ENCODE peak calls at places on chromosomes 16 and 17, in ten cellular contexts. E is AG04450, K is pancreas, T is body of pancreas, M is OCI-LY7, H is right lobe of liver, L is adrenal gland, O is A549, N is left ventricle myocardium inferior, C is neural progenitor cell. Z is an unnamed sample.

GRCh38 chr17:801660-802059 is 19.5 kb downstream of the MRM3 start:
- DNase-seq in E (no peak), K (no peak), T (peak; percentile 65), M (no peak), H (no peak), L (no peak), O (no peak), N (no peak), C (no peak), Z (peak; percentile 6)

GRCh38 chr17:10210151-10210574 is 11.8 kb upstream of the GAS7 start:
- DNase-seq in E (no peak), K (no peak), T (peak; percentile 38), M (no peak), H (no peak), L (no peak), O (no peak), N (no peak), C (no peak), Z (peak; percentile 2)

GRCh38 chr17:56795098-56795497 is 38.6 kb downstream of the C17orf67 start:
- DNase-seq in E (no peak), K (no peak), T (no peak), M (no peak), H (no peak), L (no peak), O (no peak), N (no peak), C (no peak), Z (no peak)

GRCh38 chr17:49224198-49224996 is 6.2 kb downstream of the PHOSPHO1 start:
- DNase-seq in E (no peak), K (peak; percentile 46), T (peak; percentile 45), M (peak; percentile 49), H (no peak), L (no peak), O (no peak), N (no peak), C (peak; percentile 53), Z (no peak)

GRCh38 chr17:28087743-28088142 is 45.3 kb downstream of the NLK start:
- DNase-seq in E (no peak), K (no peak), T (no peak), M (no peak), H (no peak), L (no peak), O (no peak), N (no peak), C (no peak), Z (no peak)

GRCh38 chr17:37301288-37301687 is 74.5 kb upstream of the C17orf78 start:
- DNase-seq in E (no peak), K (no peak), T (peak; percentile 33), M (no peak), H (no peak), L (peak; percentile 35), O (peak; percentile 70), N (no peak), C (peak; percentile 18), Z (no peak)

GRCh38 chr16:16991711-16992110 is 479.0 kb downstream of the XYLT1 start:
- DNase-seq in E (no peak), K (no peak), T (no peak), M (no peak), H (no peak), L (no peak), O (no peak), N (no peak), C (no peak), Z (no peak)

GRCh38 chr17:71727292-71727691 is 393.5 kb upstream of the SOX9 start:
- DNase-seq in E (no peak), K (no peak), T (no peak), M (no peak), H (no peak), L (no peak), O (no peak), N (no peak), C (no peak), Z (no peak)

GRCh38 chr16:89135166-89135565 is 36.4 kb upstream of the CDH15 start:
- DNase-seq in E (no peak), K (no peak), T (no peak), M (no peak), H (no peak), L (no peak), O (no peak), N (peak; percentile 5), C (no peak), Z (no peak)

GRCh38 chr16:75928295-75928694 is 202.0 kb upstream of the CPHXL start:
- DNase-seq in E (no peak), K (no peak), T (no peak), M (no peak), H (no peak), L (no peak), O (no peak), N (no peak), C (no peak), Z (no peak)
- H3K4me3 ChIP-seq in E (no peak overlapping the region), K (no peak overlapping the region), T (no peak overlapping the region), M (no peak overlapping the region), H (no peak overlapping the region), L (no peak overlapping the region), O (no peak overlapping the region), N (no peak overlapping the region), C (no peak overlapping the region), Z (no peak overlapping the region)

DNA sequence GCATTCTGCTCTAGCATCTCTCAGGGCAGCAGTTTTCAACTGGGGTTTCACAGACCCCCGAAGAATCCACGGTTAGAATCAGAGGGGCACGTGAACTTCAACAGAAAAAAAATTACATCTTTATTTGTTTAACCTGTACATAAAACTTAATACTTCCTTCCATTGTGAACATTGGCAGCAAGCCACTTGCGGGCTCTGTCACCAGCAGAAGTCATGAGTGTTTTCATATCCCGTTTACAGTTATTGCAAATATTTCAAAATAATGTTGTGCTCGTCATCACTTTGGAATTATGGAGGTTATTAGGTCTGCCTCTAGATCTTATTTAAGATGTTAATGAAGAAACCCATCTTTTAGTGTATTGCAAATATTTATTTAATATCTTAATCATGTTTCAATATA is 109.8 kb downstream of the SDR42E1 start:
- DNase-seq in E (no peak), K (no peak), T (peak; percentile 12), M (no peak), H (no peak), L (no peak), O (no peak), N (no peak), C (no peak), Z (peak; percentile 63)
- H3K27ac ChIP-seq in E (no peak overlapping the region), K (no peak overlapping the region), T (no peak overlapping the region), M (no peak overlapping the region), H (no peak overlapping the region), L (no peak overlapping the region), O (no peak overlapping the region), N (peak overlapping the region; percentile 43), C (no peak overlapping the region), Z (peak overlapping the region; percentile 58)

DNA sequence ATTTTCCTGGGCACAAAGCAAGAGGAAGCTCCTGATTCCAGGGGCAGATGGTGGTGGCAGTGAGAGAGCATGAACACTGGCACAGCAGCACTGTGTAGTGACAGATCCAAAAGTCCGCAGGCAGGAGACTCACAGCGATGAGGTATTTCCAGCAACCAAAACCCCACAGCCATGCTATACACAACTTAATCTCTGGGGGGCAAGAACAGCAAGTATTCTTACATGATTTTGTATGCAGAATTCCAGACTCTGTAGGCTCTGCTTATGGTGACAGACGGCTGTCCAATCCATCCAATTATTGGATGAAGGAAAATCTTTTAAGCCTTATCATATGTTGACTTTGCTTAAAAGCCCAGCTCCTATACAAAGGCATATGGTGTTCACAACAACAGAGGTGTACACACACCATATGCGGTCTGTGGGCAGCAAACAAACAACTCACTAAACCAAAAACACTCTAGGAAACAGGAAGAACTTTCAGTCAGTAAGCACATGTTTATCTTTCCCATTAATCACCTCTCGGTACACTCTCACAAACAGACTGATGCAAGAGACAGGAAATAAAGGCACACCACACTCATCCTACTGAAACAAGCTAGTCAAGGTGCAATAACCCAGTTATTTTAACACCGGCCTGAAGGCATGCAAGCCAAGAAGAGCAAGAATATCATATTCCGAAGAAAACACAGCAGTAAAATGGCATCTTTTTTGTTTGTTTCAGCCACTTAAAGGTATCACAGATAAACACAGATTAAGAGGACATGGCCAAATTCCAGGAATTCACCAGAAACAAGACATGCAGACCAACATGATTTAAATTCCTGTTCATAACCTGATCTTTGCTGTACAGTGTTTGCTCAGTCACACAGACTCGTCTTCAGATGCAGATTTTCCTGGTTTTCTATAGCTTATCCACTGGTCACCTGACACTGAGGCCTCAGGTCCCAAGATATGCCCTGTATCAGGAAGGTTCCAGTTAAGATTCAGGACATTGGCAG is 47.8 kb downstream of the ERN1 start:
- DNase-seq in E (peak; percentile 24), K (no peak), T (peak; percentile 33), M (peak; percentile 78), H (no peak), L (no peak), O (peak; percentile 93), N (no peak), C (no peak), Z (peak; percentile 33)
- TF ChIP-seq CTCF in E (peak; percentile 1), K (no peak), T (no peak), M (peak; percentile 18), H (no peak), L (no peak), O (no peak), N (no peak), C (no peak), Z (peak; percentile 28)

GRCh38 chr16:85288341-85288868 is 176.1 kb upstream of the CIBAR2 start:
- DNase-seq in E (no peak), K (no peak), T (no peak), M (no peak), H (no peak), L (no peak), O (no peak), N (no peak), C (no peak), Z (no peak)

GRCh38 chr16:85285681-85286065 is 173.4 kb upstream of the CIBAR2 start:
- DNase-seq in E (no peak), K (no peak), T (no peak), M (no peak), H (no peak), L (no peak), O (no peak), N (no peak), C (no peak), Z (no peak)

GRCh38 chr16:85284138-85284897 is 172.0 kb upstream of the CIBAR2 start:
- DNase-seq in E (no peak), K (no peak), T (no peak), M (no peak), H (no peak), L (no peak), O (no peak), N (no peak), C (peak; percentile 81), Z (no peak)

GRCh38 chr16:85286970-85287814 is 174.9 kb upstream of the CIBAR2 start:
- DNase-seq in E (no peak), K (no peak), T (no peak), M (no peak), H (peak; percentile 72), L (peak; percentile 78), O (no peak), N (peak; percentile 52), C (no peak), Z (peak; percentile 23)

DNA sequence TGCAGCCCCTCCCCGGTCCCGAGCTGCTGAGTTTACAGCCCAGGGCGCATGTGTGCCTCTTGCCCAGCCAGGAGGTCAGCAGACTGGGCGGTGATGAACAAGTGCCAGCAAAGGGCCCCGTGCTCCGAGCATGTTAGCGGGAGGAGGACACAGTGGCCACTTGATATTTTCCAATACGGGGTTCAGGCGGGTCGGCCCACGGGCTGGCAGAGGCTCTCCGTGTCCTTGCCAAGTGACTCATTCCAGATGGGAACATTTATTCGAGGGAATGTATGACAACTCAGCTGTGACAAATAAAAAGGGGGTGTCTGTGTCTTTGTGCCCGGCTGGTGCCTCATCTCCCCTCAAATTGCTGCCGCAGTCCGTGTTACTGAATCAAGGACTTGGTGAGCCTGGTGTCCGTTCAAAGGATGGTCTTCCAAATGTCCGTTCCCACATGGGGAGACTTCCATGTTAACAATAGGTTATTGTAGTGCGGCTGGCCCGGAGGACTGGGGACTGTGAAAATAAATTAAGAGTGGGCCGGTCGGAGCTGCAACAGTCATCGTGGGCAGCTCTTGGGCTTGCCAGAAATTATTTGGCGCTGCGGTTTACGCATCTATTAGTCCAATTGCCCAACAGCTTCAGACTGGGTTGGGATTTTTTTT is 173.9 kb upstream of the CIBAR2 start:
- DNase-seq in E (peak; percentile 37), K (no peak), T (peak; percentile 45), M (no peak), H (peak; percentile 95), L (peak; percentile 92), O (no peak), N (peak; percentile 72), C (no peak), Z (peak; percentile 30)
- H3K4me3 ChIP-seq in E (peak overlapping the region; percentile 29), K (no peak overlapping the region), T (no peak overlapping the region), M (no peak overlapping the region), H (no peak overlapping the region), L (no peak overlapping the region), O (no peak overlapping the region), N (no peak overlapping the region), C (no peak overlapping the region), Z (no peak overlapping the region)

Z was measured in brain microvascular endothelial cell.